ENCODE peak calls at places on chromosomes 5 and 9, in eight cellular contexts. O, N, A, G, L, R, P and Q are unnamed samples.

GRCh38 chr5:158928405-158928804 is 171.3 kb downstream of the EBF1 start:
- DNase-seq in G (no peak), L (no peak), R (no peak), O (no peak), P (no peak), N (no peak), A (no peak), Q (no peak)

GRCh38 chr5:20833081-20833627 is 845.2 kb upstream of the CDH18 start:
- DNase-seq in R (no peak), G (no peak), L (no peak), A (no peak), N (no peak), P (no peak), O (no peak), Q (no peak)

GRCh38 chr5:55618318-55618717 is 83.6 kb upstream of the PLPP1 start:
- DNase-seq in G (no peak), O (no peak), R (no peak), L (no peak), N (no peak), A (no peak), P (no peak), Q (no peak)

GRCh38 chr9:91676042-91676441 is 252.4 kb upstream of the NFIL3 start:
- DNase-seq in O (peak), R (no peak), N (no peak), A (no peak), P (no peak), G (no peak), L (peak), Q (no peak)

GRCh38 chr9:133855802-133856592 is 117.8 kb upstream of the SARDH start:
- DNase-seq in O (peak), R (no peak), P (no peak), G (no peak), A (peak), L (no peak), N (no peak), Q (no peak)

GRCh38 chr9:133581553-133582343 is 27.4 kb downstream of the FAM163B start:
- DNase-seq in R (no peak), G (no peak), L (no peak), P (peak), N (no peak), A (peak), O (peak), Q (no peak)

GRCh38 chr5:141680751-141681201 is 1.3 kb downstream of the ARAP3 start:
- DNase-seq in O (peak), G (no peak), N (no peak), P (no peak), A (peak), L (no peak), R (no peak), Q (no peak)

GRCh38 chr9:32117291-32117690 is 267.2 kb upstream of the ACO1 start:
- DNase-seq in O (no peak), L (no peak), G (no peak), P (no peak), N (no peak), R (no peak), A (no peak), Q (no peak)

GRCh38 chr5:140239939-140240700 is 62.8 kb downstream of the PFDN1 start:
- DNase-seq in L (no peak), A (peak), P (peak), N (peak), O (peak), G (no peak), R (peak), Q (peak)

GRCh38 chr9:36149197-36149596 is 12.7 kb downstream of the GLIPR2 start:
- DNase-seq in R (no peak), G (no peak), N (no peak), P (peak), O (peak), A (peak), L (no peak), Q (no peak)

GRCh38 chr9:134365791-134366222 is 39.6 kb downstream of the RXRA start:
- DNase-seq in R (no peak), O (peak), P (peak), A (peak), N (no peak), G (no peak), L (no peak), Q (peak)

GRCh38 chr9:97419315-97419867 is 7.5 kb downstream of the TDRD7 start:
- DNase-seq in G (no peak), L (no peak), A (peak), R (no peak), O (peak), N (no peak), P (no peak), Q (no peak)

GRCh38 chr5:36703245-36703860 is 96.9 kb downstream of the SLC1A3 start:
- DNase-seq in A (peak), P (no peak), N (no peak), R (no peak), O (peak), G (no peak), L (no peak), Q (peak)

GRCh38 chr9:114450181-114450580 is 55.1 kb downstream of the WHRN start:
- DNase-seq in A (no peak), L (no peak), G (no peak), O (no peak), N (no peak), P (no peak), R (no peak), Q (no peak)

GRCh38 chr5:145637396-145637795 is 197.7 kb downstream of the PRELID2 start:
- DNase-seq in R (no peak), O (no peak), L (no peak), G (no peak), P (no peak), A (peak), N (no peak), Q (no peak)

GRCh38 chr9:14258840-14259239 is 55.1 kb downstream of the NFIB start:
- DNase-seq in L (no peak), R (no peak), G (no peak), O (peak), A (peak), N (no peak), P (no peak), Q (no peak)

GRCh38 chr9:27785714-27786100 is 212.4 kb upstream of the C9orf72 start:
- DNase-seq in A (no peak), O (peak), N (peak), L (no peak), P (no peak), R (no peak), G (no peak), Q (no peak)

GRCh38 chr5:168219515-168220410 is 71.7 kb upstream of the WWC1 start:
- DNase-seq in O (peak), L (peak), G (peak), A (peak), R (peak), N (peak), P (no peak), Q (no peak)

GRCh38 chr9:131436865-131437271 is 43.0 kb downstream of the PRRC2B start:
- DNase-seq in G (no peak), O (no peak), R (no peak), N (no peak), L (no peak), P (no peak), A (no peak), Q (no peak)

GRCh38 chr5:14977058-14977640 is 105.6 kb upstream of the ANKH start:
- DNase-seq in O (no peak), L (no peak), P (no peak), A (no peak), R (no peak), N (no peak), G (no peak), Q (no peak)

GRCh38 chr5:116135344-116135743 is 50.5 kb downstream of the COMMD10 start:
- DNase-seq in P (no peak), R (no peak), A (no peak), O (no peak), G (no peak), N (peak), L (no peak), Q (no peak)

GRCh38 chr5:115246361-115246991 is 16.2 kb downstream of the PGGT1B start:
- DNase-seq in R (peak), N (no peak), L (peak), G (no peak), A (peak), O (peak), P (no peak), Q (no peak)

GRCh38 chr5:138711816-138712215 is 41.4 kb upstream of the CTNNA1 start:
- DNase-seq in O (no peak), P (no peak), R (no peak), L (no peak), A (no peak), N (no peak), G (no peak), Q (no peak)

GRCh38 chr5:168413062-168413461 is 73.2 kb upstream of the RARS1 start:
- DNase-seq in L (peak), A (no peak), O (no peak), P (no peak), G (no peak), R (no peak), N (no peak), Q (no peak)

GRCh38 chr5:66306844-66307315 is 162.8 kb downstream of the SREK1 start:
- DNase-seq in R (no peak), G (no peak), L (no peak), A (peak), N (no peak), O (peak), P (no peak), Q (no peak)

GRCh38 chr5:4651811-4652565 is 488.1 kb upstream of the ADAMTS16 start:
- DNase-seq in N (no peak), G (no peak), A (no peak), P (no peak), R (no peak), O (no peak), L (no peak), Q (no peak)

GRCh38 chr9:126777733-126778132 is 27.1 kb upstream of the ZBTB43 start:
- DNase-seq in L (no peak), R (no peak), A (no peak), O (no peak), P (no peak), G (no peak), N (no peak), Q (no peak)

GRCh38 chr5:169408166-169408565 is 107.2 kb upstream of the SLIT3 start:
- DNase-seq in N (no peak), L (no peak), A (no peak), R (no peak), P (no peak), G (no peak), O (no peak), Q (no peak)

GRCh38 chr9:4769321-4770080 is 23.2 kb upstream of the RCL1 start:
- DNase-seq in P (no peak), G (no peak), L (no peak), R (no peak), N (peak), A (peak), O (peak), Q (no peak)

GRCh38 chr5:151742870-151743294 is 15.5 kb downstream of the ATOX1 start:
- DNase-seq in A (peak), G (peak), L (peak), O (peak), N (no peak), R (no peak), P (peak), Q (peak)

GRCh38 chr5:87022415-87022814 is 245.3 kb upstream of the RASA1 start:
- DNase-seq in G (no peak), P (no peak), R (no peak), L (no peak), N (no peak), O (no peak), A (no peak), Q (no peak)

GRCh38 chr9:12719431-12719830 is 26.2 kb downstream of the TYRP1 start:
- DNase-seq in N (no peak), A (peak), O (peak), P (no peak), G (no peak), R (peak), L (peak), Q (no peak)
- TF ChIP-seq CTCF in N (peak), A (peak), O (peak), P (peak), G (peak), R (peak), L (peak), Q (peak)

DNA sequence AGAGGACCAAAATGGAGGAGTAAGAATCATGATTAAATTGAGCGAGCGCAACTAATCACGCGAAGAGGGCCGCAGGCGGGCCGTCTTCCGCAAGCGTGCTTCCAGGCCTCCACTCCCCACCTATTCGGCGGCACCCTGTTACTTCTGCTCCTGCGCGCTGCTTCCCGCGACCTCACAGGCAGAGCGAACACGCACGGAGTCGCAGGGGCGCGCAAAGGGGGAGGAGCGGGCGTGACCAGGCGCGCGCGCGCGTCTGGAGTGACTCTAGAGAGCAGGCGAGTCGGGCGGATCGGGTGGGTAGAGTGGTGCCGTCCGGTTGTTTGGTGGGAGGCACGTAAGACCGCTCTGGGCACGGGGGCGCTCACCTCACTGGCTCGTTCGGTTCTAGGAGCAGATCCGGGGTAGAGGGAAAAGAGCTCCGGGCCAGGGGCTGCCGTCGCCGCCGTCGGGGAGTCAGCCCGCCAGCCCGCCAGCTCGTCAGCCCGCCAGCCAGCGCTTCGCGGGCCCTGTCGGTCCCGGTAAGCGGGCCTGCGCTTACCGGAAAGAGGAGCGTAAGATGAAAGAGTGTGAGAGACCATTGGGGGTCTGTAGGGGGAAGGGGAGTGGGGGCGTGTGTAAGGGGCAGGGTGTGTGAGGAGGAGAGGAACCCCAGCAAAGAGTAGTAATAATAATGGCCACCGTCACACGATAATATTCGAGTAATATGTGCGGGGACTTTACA is at the start of gene CNOT8:
- DNase-seq in G (peak), O (peak), L (peak), N (peak), P (peak), R (peak), A (peak), Q (peak)
- TF ChIP-seq CTCF in G (no peak), O (peak), L (no peak), N (no peak), P (peak), R (no peak), A (no peak), Q (no peak)

GRCh38 chr9:95874989-95875304 is 544 bp upstream of the ERCC6L2 start:
- DNase-seq in G (no peak), O (peak), L (no peak), R (peak), N (peak), A (no peak), P (peak), Q (peak)
- TF ChIP-seq CTCF in G (no peak), O (no peak), L (no peak), R (no peak), N (no peak), A (no peak), P (no peak), Q (no peak)

GRCh38 chr5:177327539-177328522 is 16.1 kb upstream of the MXD3 start:
- DNase-seq in L (no peak), N (no peak), A (peak), P (no peak), G (no peak), R (no peak), O (peak), Q (peak)
- TF ChIP-seq CTCF in L (no peak), N (no peak), A (no peak), P (no peak), G (no peak), R (no peak), O (no peak), Q (no peak)

GRCh38 chr9:15693701-15694100 is 140.9 kb downstream of the CCDC171 start:
- DNase-seq in R (no peak), L (no peak), N (no peak), O (no peak), A (no peak), P (no peak), G (no peak), Q (no peak)

GRCh38 chr9:15697459-15697858 is 144.6 kb downstream of the CCDC171 start:
- DNase-seq in R (no peak), O (peak), N (no peak), A (peak), P (no peak), G (peak), L (no peak), Q (no peak)

DNA sequence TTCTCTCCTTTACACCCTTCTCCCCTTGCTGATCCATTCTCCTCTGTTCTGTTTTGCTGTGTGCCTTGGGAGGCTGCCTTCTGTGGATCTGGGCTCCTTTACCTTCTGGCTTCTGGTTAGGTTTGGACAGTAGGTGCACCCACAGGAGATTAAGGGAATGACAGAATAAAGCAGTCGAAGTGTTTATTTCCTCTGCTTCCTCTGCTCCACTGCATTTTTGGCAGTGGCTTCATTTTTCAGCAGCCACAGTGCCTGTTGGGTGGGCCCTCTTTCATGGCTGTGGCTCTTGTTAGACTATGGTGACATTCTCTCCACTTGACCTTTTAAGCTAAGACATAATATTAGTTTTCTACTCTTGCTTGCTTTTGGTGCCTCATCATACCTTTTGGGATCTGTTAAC is 144.1 kb downstream of the CCDC171 start:
- DNase-seq in L (no peak), N (no peak), P (no peak), R (no peak), A (no peak), G (no peak), O (peak), Q (no peak)
- TF ChIP-seq CTCF in L (no peak), N (no peak), P (no peak), R (no peak), A (peak), G (peak), O (no peak), Q (no peak)

DNA sequence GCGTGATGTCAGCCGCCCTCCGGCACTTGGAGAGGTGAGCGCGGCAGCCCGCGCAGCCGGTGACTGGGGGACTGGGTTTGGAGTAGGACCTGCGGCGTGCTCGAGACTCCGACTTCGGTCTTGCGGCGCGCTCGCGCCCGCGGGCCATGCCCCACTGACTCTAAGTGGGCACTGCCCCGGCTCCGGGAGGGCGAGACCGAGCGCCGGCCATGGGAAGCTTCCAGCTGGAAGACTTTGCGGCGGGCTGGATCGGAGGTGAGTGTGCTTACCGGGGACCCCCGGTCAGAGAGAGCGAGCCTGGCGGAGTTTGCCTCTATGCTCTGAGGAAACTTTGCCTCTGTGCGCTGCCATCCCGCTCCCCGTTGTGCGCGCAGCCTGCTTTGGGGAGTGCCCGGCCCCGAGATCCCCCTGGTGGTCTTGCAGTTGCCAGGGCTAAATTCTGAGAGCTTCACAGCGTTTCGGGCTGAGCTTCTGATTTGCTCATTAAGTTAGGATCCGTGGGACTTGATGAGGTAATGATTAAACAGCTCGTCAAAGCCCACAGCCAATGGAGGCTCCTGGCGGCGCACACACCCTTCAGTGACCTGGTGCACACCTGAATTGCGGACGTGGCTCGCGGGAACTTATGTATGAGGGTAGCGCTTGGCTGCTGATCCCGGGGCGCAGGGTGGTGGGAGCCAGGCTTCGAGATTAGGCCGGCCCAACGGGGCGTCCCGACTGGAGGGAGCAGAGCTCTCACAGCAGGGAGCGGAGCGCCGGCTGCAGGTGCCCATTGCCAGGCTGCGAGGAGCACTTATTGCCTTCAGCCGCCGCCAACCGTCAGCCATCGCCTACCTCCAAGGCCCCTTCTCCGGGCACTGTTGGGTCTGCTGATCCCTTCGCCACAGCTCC is at the start of gene SLC25A48:
- DNase-seq in A (no peak), G (no peak), P (no peak), N (peak), L (peak), O (peak), R (no peak), Q (peak)
- TF ChIP-seq CTCF in A (no peak), G (no peak), P (no peak), N (no peak), L (no peak), O (peak), R (peak), Q (peak)

GRCh38 chr5:43400082-43400481 is 12.1 kb downstream of the CCL28 start:
- DNase-seq in P (no peak), L (no peak), N (no peak), R (no peak), A (peak), O (peak), G (no peak), Q (no peak)
- TF ChIP-seq CTCF in P (no peak), L (peak), N (no peak), R (peak), A (peak), O (peak), G (peak), Q (no peak)